ENCODE peak calls at places on chromosomes 6 and 20, in seven cellular contexts. One of them, this sample, is unnamed. For H3K36me3, the result is how much of the 10 kb centered on the place peaks cover.

GRCh38 chr6:131660195-131660594 is 23.1 kb downstream of the ENPP3 start:
- DNase-seq in K562: no peak
- DNase-seq in GM12878: no peak
- DNase-seq in SK-N-SH: no peak
- DNase-seq in HepG2: no peak
- DNase-seq in Panc1: no peak
- DNase-seq in H1: no peak
- DNase-seq in this sample: peak

GRCh38 chr6:28871335-28872156 is 52.2 kb downstream of the TRIM27 start:
- DNase-seq in Panc1: no peak
- DNase-seq in SK-N-SH: no peak
- DNase-seq in H1: no peak
- DNase-seq in K562: no peak
- DNase-seq in HepG2: no peak
- DNase-seq in GM12878: no peak
- DNase-seq in this sample: no peak

GRCh38 chr20:1478566-1478965 is 11.9 kb upstream of the NSFL1C start:
- DNase-seq in H1: no peak
- DNase-seq in GM12878: no peak
- DNase-seq in K562: no peak
- DNase-seq in Panc1: peak
- DNase-seq in SK-N-SH: no peak
- DNase-seq in HepG2: no peak
- DNase-seq in this sample: peak

GRCh38 chr6:44925100-44925739 is 402.9 kb upstream of the RUNX2 start:
- DNase-seq in SK-N-SH: peak
- DNase-seq in HepG2: peak
- DNase-seq in K562: peak
- DNase-seq in GM12878: peak
- DNase-seq in Panc1: no peak
- DNase-seq in H1: no peak
- DNase-seq in this sample: no peak

GRCh38 chr6:89239338-89239737 is 22.2 kb upstream of the GABRR1 start:
- DNase-seq in HepG2: no peak
- DNase-seq in K562: peak
- DNase-seq in H1: no peak
- DNase-seq in Panc1: no peak
- DNase-seq in SK-N-SH: peak
- DNase-seq in GM12878: no peak
- DNase-seq in this sample: no peak

GRCh38 chr20:35663813-35664543 is 722 bp downstream of the CPNE1 start:
- DNase-seq in K562: peak
- DNase-seq in SK-N-SH: peak
- DNase-seq in GM12878: no peak
- DNase-seq in H1: no peak
- DNase-seq in HepG2: peak
- DNase-seq in Panc1: no peak
- DNase-seq in this sample: peak

GRCh38 chr20:5870462-5871021 is 79.8 kb downstream of the TRMT6 start:
- DNase-seq in GM12878: no peak
- DNase-seq in HepG2: no peak
- DNase-seq in K562: no peak
- DNase-seq in SK-N-SH: no peak
- DNase-seq in Panc1: no peak
- DNase-seq in H1: no peak
- DNase-seq in this sample: no peak

GRCh38 chr6:10250655-10251220 is 164.1 kb downstream of the TFAP2A start:
- DNase-seq in Panc1: no peak
- DNase-seq in K562: no peak
- DNase-seq in H1: no peak
- DNase-seq in GM12878: no peak
- DNase-seq in HepG2: no peak
- DNase-seq in SK-N-SH: no peak
- DNase-seq in this sample: no peak

GRCh38 chr6:149499066-149499465 is 14.3 kb upstream of the ZC3H12D start:
- DNase-seq in HepG2: peak
- DNase-seq in SK-N-SH: no peak
- DNase-seq in K562: no peak
- DNase-seq in GM12878: no peak
- DNase-seq in H1: no peak
- DNase-seq in Panc1: peak
- DNase-seq in this sample: no peak

GRCh38 chr6:42402184-42402583 is 49.5 kb downstream of the TRERF1 start:
- DNase-seq in Panc1: peak
- DNase-seq in SK-N-SH: peak
- DNase-seq in K562: no peak
- DNase-seq in GM12878: peak
- DNase-seq in H1: no peak
- DNase-seq in HepG2: no peak
- DNase-seq in this sample: peak

GRCh38 chr6:4102687-4103244 is 23.8 kb upstream of the FAM217A start:
- DNase-seq in HepG2: peak
- DNase-seq in SK-N-SH: no peak
- DNase-seq in GM12878: no peak
- DNase-seq in Panc1: no peak
- DNase-seq in H1: no peak
- DNase-seq in K562: no peak
- DNase-seq in this sample: no peak

GRCh38 chr6:123380257-123380656 is 256.5 kb downstream of the TRDN start:
- DNase-seq in GM12878: no peak
- DNase-seq in SK-N-SH: peak
- DNase-seq in HepG2: peak
- DNase-seq in Panc1: peak
- DNase-seq in H1: peak
- DNase-seq in K562: peak
- DNase-seq in this sample: no peak

GRCh38 chr6:49649982-49650381 is 13.3 kb upstream of the RHAG start:
- DNase-seq in H1: no peak
- DNase-seq in K562: no peak
- DNase-seq in GM12878: no peak
- DNase-seq in SK-N-SH: no peak
- DNase-seq in Panc1: no peak
- DNase-seq in HepG2: no peak
- DNase-seq in this sample: no peak

GRCh38 chr6:37343248-37343647 is 10.5 kb upstream of the RNF8 start:
- DNase-seq in K562: no peak
- DNase-seq in HepG2: no peak
- DNase-seq in SK-N-SH: no peak
- DNase-seq in H1: no peak
- DNase-seq in Panc1: no peak
- DNase-seq in GM12878: no peak
- DNase-seq in this sample: no peak

GRCh38 chr6:24743265-24743943 is 24.4 kb upstream of the C6orf62 start:
- DNase-seq in Panc1: peak
- DNase-seq in K562: peak
- DNase-seq in GM12878: peak
- DNase-seq in HepG2: no peak
- DNase-seq in H1: no peak
- DNase-seq in SK-N-SH: no peak
- DNase-seq in this sample: peak

GRCh38 chr20:18692453-18692852 is 104.6 kb downstream of the DTD1 start:
- DNase-seq in K562: no peak
- DNase-seq in HepG2: no peak
- DNase-seq in Panc1: no peak
- DNase-seq in GM12878: no peak
- DNase-seq in H1: no peak
- DNase-seq in SK-N-SH: no peak
- DNase-seq in this sample: no peak

GRCh38 chr6:41524634-41525011 is 21.6 kb upstream of the FOXP4 start:
- DNase-seq in K562: no peak
- DNase-seq in H1: no peak
- DNase-seq in GM12878: no peak
- DNase-seq in SK-N-SH: no peak
- DNase-seq in Panc1: no peak
- DNase-seq in HepG2: peak
- DNase-seq in this sample: no peak

GRCh38 chr6:140671926-140672325 is 1297.5 kb upstream of the CITED2 start:
- DNase-seq in SK-N-SH: no peak
- DNase-seq in HepG2: no peak
- DNase-seq in Panc1: no peak
- DNase-seq in GM12878: no peak
- DNase-seq in K562: no peak
- DNase-seq in H1: no peak
- DNase-seq in this sample: peak

GRCh38 chr6:134754013-134754690 is 195.7 kb downstream of the ALDH8A1 start:
- DNase-seq in Panc1: no peak
- DNase-seq in HepG2: no peak
- DNase-seq in GM12878: no peak
- DNase-seq in H1: no peak
- DNase-seq in K562: no peak
- DNase-seq in SK-N-SH: no peak
- DNase-seq in this sample: no peak

GRCh38 chr20:4870906-4871305 is 130.4 kb downstream of the SLC23A2 start:
- DNase-seq in H1: no peak
- DNase-seq in Panc1: no peak
- DNase-seq in SK-N-SH: no peak
- DNase-seq in HepG2: no peak
- DNase-seq in K562: no peak
- DNase-seq in GM12878: no peak
- DNase-seq in this sample: no peak

GRCh38 chr20:38859070-38859690 is 53.7 kb downstream of the PPP1R16B start:
- DNase-seq in Panc1: no peak
- DNase-seq in H1: no peak
- DNase-seq in SK-N-SH: no peak
- DNase-seq in K562: peak
- DNase-seq in GM12878: no peak
- DNase-seq in HepG2: no peak
- DNase-seq in this sample: no peak

GRCh38 chr6:4649728-4650127 is 126.5 kb upstream of the CDYL start:
- DNase-seq in K562: no peak
- DNase-seq in H1: no peak
- DNase-seq in HepG2: no peak
- DNase-seq in GM12878: no peak
- DNase-seq in Panc1: no peak
- DNase-seq in SK-N-SH: no peak
- DNase-seq in this sample: no peak

GRCh38 chr6:25582101-25582500 is 69.9 kb upstream of the SCGN start:
- DNase-seq in HepG2: no peak
- DNase-seq in K562: no peak
- DNase-seq in Panc1: no peak
- DNase-seq in GM12878: no peak
- DNase-seq in H1: no peak
- DNase-seq in SK-N-SH: no peak
- DNase-seq in this sample: no peak

GRCh38 chr20:57647006-57647932 is 27.0 kb upstream of the ZBP1 start:
- DNase-seq in Panc1: no peak
- DNase-seq in GM12878: no peak
- DNase-seq in HepG2: no peak
- DNase-seq in H1: no peak
- DNase-seq in SK-N-SH: peak
- DNase-seq in K562: no peak
- DNase-seq in this sample: no peak

GRCh38 chr6:128491643-128492206 is 28.7 kb downstream of the PTPRK start:
- DNase-seq in SK-N-SH: no peak
- DNase-seq in H1: no peak
- DNase-seq in HepG2: no peak
- DNase-seq in GM12878: no peak
- DNase-seq in Panc1: no peak
- DNase-seq in K562: no peak
- DNase-seq in this sample: no peak

GRCh38 chr6:680204-680603 is 12.7 kb downstream of the EXOC2 start:
- DNase-seq in HepG2: no peak
- DNase-seq in SK-N-SH: no peak
- DNase-seq in GM12878: no peak
- DNase-seq in Panc1: no peak
- DNase-seq in K562: no peak
- DNase-seq in H1: no peak
- DNase-seq in this sample: no peak

GRCh38 chr6:106511274-106512047 is 117.8 kb downstream of the RTN4IP1 start:
- DNase-seq in HepG2: peak
- DNase-seq in H1: no peak
- DNase-seq in GM12878: no peak
- DNase-seq in Panc1: no peak
- DNase-seq in SK-N-SH: peak
- DNase-seq in K562: no peak
- DNase-seq in this sample: no peak

GRCh38 chr6:119591235-119591634 is 241.7 kb upstream of the MAN1A1 start:
- DNase-seq in Panc1: no peak
- DNase-seq in H1: no peak
- DNase-seq in K562: no peak
- DNase-seq in HepG2: no peak
- DNase-seq in GM12878: no peak
- DNase-seq in SK-N-SH: no peak
- DNase-seq in this sample: no peak
- H3K36me3 ChIP-seq in Panc1: under half
- H3K36me3 ChIP-seq in H1: under half
- H3K36me3 ChIP-seq in K562: under half
- H3K36me3 ChIP-seq in HepG2: under half
- H3K36me3 ChIP-seq in GM12878: under half
- H3K36me3 ChIP-seq in SK-N-SH: under half
- H3K36me3 ChIP-seq in this sample: under half

DNA sequence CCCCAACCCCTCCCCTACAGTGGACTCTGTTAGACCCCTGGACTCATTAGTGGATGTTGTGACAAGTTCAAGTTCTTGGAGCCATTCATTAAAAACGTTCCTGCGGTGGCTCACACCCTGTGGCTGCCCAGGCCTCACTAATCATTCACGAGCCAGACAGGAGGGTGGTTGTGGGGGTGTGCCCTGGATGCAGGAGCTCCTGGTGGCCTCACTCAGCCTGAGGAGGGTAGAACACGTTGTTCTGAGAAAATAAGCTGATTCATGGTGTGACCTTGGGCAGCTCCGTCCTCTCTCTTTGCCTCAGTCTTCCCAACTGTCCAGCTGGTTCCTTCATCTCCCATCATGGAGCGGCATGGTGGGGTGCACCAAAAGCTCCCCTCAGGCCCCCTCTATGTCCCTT is 16.7 kb downstream of the SLC13A3 start:
- DNase-seq in SK-N-SH: no peak
- DNase-seq in GM12878: no peak
- DNase-seq in H1: no peak
- DNase-seq in Panc1: no peak
- DNase-seq in HepG2: no peak
- DNase-seq in K562: no peak
- DNase-seq in this sample: no peak
- H3K27ac ChIP-seq in SK-N-SH: no peak
- H3K27ac ChIP-seq in GM12878: no peak
- H3K27ac ChIP-seq in H1: no peak
- H3K27ac ChIP-seq in Panc1: no peak
- H3K27ac ChIP-seq in HepG2: no peak
- H3K27ac ChIP-seq in K562: peak
- H3K27ac ChIP-seq in this sample: no peak

GRCh38 chr6:143806282-143807102 is 36.6 kb upstream of the LTV1 start:
- DNase-seq in SK-N-SH: no peak
- DNase-seq in Panc1: no peak
- DNase-seq in HepG2: no peak
- DNase-seq in GM12878: no peak
- DNase-seq in H1: no peak
- DNase-seq in K562: peak
- DNase-seq in this sample: no peak
- TF ChIP-seq SIN3A in SK-N-SH: no peak
- TF ChIP-seq SIN3A in Panc1: no peak
- TF ChIP-seq SIN3A in HepG2: no peak
- TF ChIP-seq SIN3A in GM12878: no peak
- TF ChIP-seq SIN3A in H1: no peak
- TF ChIP-seq SIN3A in K562: no peak
- TF ChIP-seq SIN3A in this sample: no peak

DNA sequence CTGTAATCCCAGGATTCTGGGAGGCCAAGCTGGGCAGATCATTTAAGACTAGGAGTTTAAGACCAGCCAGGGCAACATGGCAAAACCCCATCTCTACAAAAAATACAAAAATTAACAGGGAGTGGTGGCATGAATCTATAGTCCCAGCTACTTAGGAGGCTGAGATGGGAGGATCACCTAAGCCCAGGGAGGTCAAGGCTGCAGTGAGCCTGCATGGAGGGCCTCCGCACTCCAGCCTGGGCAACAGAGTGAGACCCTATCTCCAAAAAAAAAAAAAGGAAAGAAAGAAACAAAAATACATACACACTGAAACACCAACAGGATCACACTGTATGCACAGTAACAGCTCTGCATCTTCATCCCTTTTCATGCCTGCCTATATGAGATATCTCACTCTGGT is 41.7 kb downstream of the STAU1 start:
- DNase-seq in K562: no peak
- DNase-seq in SK-N-SH: no peak
- DNase-seq in GM12878: no peak
- DNase-seq in HepG2: no peak
- DNase-seq in H1: no peak
- DNase-seq in Panc1: no peak
- DNase-seq in this sample: no peak
- H3K36me3 ChIP-seq in K562: half or more
- H3K36me3 ChIP-seq in SK-N-SH: half or more
- H3K36me3 ChIP-seq in GM12878: under half
- H3K36me3 ChIP-seq in HepG2: under half
- H3K36me3 ChIP-seq in H1: under half
- H3K36me3 ChIP-seq in Panc1: under half
- H3K36me3 ChIP-seq in this sample: under half

This sample was measured in HCT116.